ENCODE peak calls at places on chromosomes 11 and 22, in four cellular contexts. X is stimulated activated CD4-positive, alpha-beta T cell treated with anti-CD3 and anti-CD28 coated beads, TNF-alpha, amount 100 ng/mL, for 4 hours; Z is cardiac septum; R is substantia nigra. U is an unnamed sample.

GRCh38 chr11:104625246-104625645 is 273.0 kb downstream of the CASP12 start:
- DNase-seq in X (no peak), Z (no peak), R (no peak), U (no peak)

GRCh38 chr22:30310881-30311771 is 15.6 kb downstream of the TBC1D10A start:
- DNase-seq in X (no peak), Z (peak; percentile 87), R (peak; percentile 12), U (no peak)

GRCh38 chr22:39239561-39240423 is 5.0 kb downstream of the PDGFB start:
- DNase-seq in X (no peak), Z (no peak), R (no peak), U (no peak)

GRCh38 chr11:1083621-1084551 is 9.2 kb downstream of the MUC2 start:
- DNase-seq in X (no peak), Z (peak; percentile 67), R (no peak), U (no peak)

GRCh38 chr11:86660011-86660595 is 12.3 kb downstream of the ME3 start:
- DNase-seq in X (no peak), Z (no peak), R (no peak), U (no peak)

GRCh38 chr11:60756307-60757032 is at the start of gene MS4A15:
- DNase-seq in X (no peak), Z (peak; percentile 15), R (no peak), U (no peak)

GRCh38 chr22:35914665-35915476 is 113.8 kb downstream of the RBFOX2 start:
- DNase-seq in X (no peak), Z (no peak), R (no peak), U (peak; percentile 32)

GRCh38 chr11:79377399-79377798 is 63.4 kb downstream of the TENM4 start:
- DNase-seq in X (no peak), Z (no peak), R (no peak), U (no peak)

GRCh38 chr22:23878219-23878618 is 16.0 kb upstream of the MIF start:
- DNase-seq in X (no peak), Z (no peak), R (no peak), U (no peak)

GRCh38 chr11:76610371-76610770 is 60.2 kb downstream of the LRRC32 start:
- DNase-seq in X (no peak), Z (peak; percentile 35), R (no peak), U (no peak)

GRCh38 chr11:106063009-106063408 is 14.1 kb downstream of the KBTBD3 start:
- DNase-seq in X (no peak), Z (no peak), R (no peak), U (no peak)

GRCh38 chr22:36923458-36923784 is 10.0 kb downstream of the CSF2RB start:
- DNase-seq in X (no peak), Z (no peak), R (no peak), U (no peak)

GRCh38 chr11:103907136-103907535 is 129.3 kb upstream of the DDI1 start:
- DNase-seq in X (no peak), Z (no peak), R (no peak), U (no peak)

GRCh38 chr11:28303477-28304191 is 195.4 kb downstream of the METTL15 start:
- DNase-seq in X (no peak), Z (no peak), R (no peak), U (no peak)

GRCh38 chr11:64619811-64620285 is 28.8 kb downstream of the SLC22A12 start:
- DNase-seq in X (no peak), Z (no peak), R (no peak), U (no peak)

GRCh38 chr22:21937821-21938070 is 14.9 kb downstream of the PPM1F start:
- DNase-seq in X (no peak), Z (no peak), R (no peak), U (no peak)

GRCh38 chr11:37313266-37313665 is 715.2 kb upstream of the RAG2 start:
- DNase-seq in X (no peak), Z (no peak), R (no peak), U (no peak)

GRCh38 chr11:17743808-17744119 is 9.2 kb downstream of the KCNC1 start:
- DNase-seq in X (no peak), Z (peak; percentile 20), R (no peak), U (no peak)

U was measured in frontal cortex.